ENCODE peak calls at places on chromosomes 13 and 19, in six cellular contexts. A, I, B, M, H and Y are unnamed samples.

GRCh38 chr13:43289458-43290255 is 266.3 kb downstream of the DNAJC15 start:
- DNase-seq in A (no peak), I (no peak), B (no peak), M (no peak), H (no peak), Y (no peak)

GRCh38 chr13:27270594-27271520 is at the start of gene RASL11A:
- DNase-seq in A (peak), I (peak), B (peak), M (peak), H (peak), Y (peak)

GRCh38 chr19:16587031-16588023 is 15.1 kb upstream of the SLC35E1 start:
- DNase-seq in A (no peak), I (no peak), B (no peak), M (no peak), H (no peak), Y (no peak)

GRCh38 chr19:8468761-8469458 is 24.1 kb downstream of the HNRNPM start:
- DNase-seq in A (no peak), I (no peak), B (no peak), M (no peak), H (no peak), Y (peak)

GRCh38 chr19:37987356-37988332 is 80.6 kb downstream of the SIPA1L3 start:
- DNase-seq in A (no peak), I (no peak), B (peak), M (no peak), H (no peak), Y (no peak)

GRCh38 chr19:40502081-40502480 is 35.3 kb downstream of the SPTBN4 start:
- DNase-seq in A (no peak), I (no peak), B (no peak), M (no peak), H (no peak), Y (no peak)

GRCh38 chr13:44132710-44133109 is 240.9 kb upstream of the SERP2 start:
- DNase-seq in A (no peak), I (peak), B (no peak), M (no peak), H (peak), Y (no peak)

GRCh38 chr13:98998831-98999634 is 21.2 kb upstream of the DOCK9 start:
- DNase-seq in A (no peak), I (no peak), B (no peak), M (no peak), H (no peak), Y (no peak)

GRCh38 chr13:28527629-28528028 is 32.7 kb upstream of the FLT1 start:
- DNase-seq in A (no peak), I (no peak), B (no peak), M (no peak), H (no peak), Y (no peak)

GRCh38 chr13:36038785-36039415 is 92.3 kb downstream of the DCLK1 start:
- DNase-seq in A (no peak), I (no peak), B (no peak), M (peak), H (no peak), Y (no peak)

GRCh38 chr19:16871870-16872269 is 16.9 kb upstream of the F2RL3 start:
- DNase-seq in A (no peak), I (no peak), B (no peak), M (no peak), H (no peak), Y (no peak)

GRCh38 chr13:40969169-40969901 is 49.8 kb downstream of the ELF1 start:
- DNase-seq in A (no peak), I (no peak), B (no peak), M (no peak), H (no peak), Y (no peak)

GRCh38 chr13:49495783-49496762 is at the start of gene PHF11:
- DNase-seq in A (peak), I (peak), B (peak), M (peak), H (peak), Y (no peak)

GRCh38 chr13:22489771-22490170 is 691.0 kb upstream of the SGCG start:
- DNase-seq in A (no peak), I (no peak), B (no peak), M (no peak), H (no peak), Y (no peak)

GRCh38 chr19:36049080-36049698 is 4.9 kb downstream of the THAP8 start:
- DNase-seq in A (no peak), I (no peak), B (no peak), M (no peak), H (no peak), Y (no peak)

GRCh38 chr19:12774588-12775555 is at the start of gene HOOK2:
- DNase-seq in A (no peak), I (no peak), B (peak), M (no peak), H (peak), Y (no peak)

GRCh38 chr19:13865578-13866462 is 11.1 kb upstream of the NANOS3 start:
- DNase-seq in A (peak), I (no peak), B (no peak), M (no peak), H (peak), Y (no peak)

GRCh38 chr13:32026619-32027018 is 5.0 kb upstream of the FRY start:
- DNase-seq in A (no peak), I (no peak), B (no peak), M (no peak), H (no peak), Y (no peak)

GRCh38 chr13:27783111-27783510 is 9.2 kb upstream of the GSX1 start:
- DNase-seq in A (no peak), I (no peak), B (peak), M (no peak), H (peak), Y (no peak)

GRCh38 chr19:18999896-19000620 is 33.3 kb downstream of the SUGP2 start:
- DNase-seq in A (no peak), I (no peak), B (no peak), M (no peak), H (no peak), Y (no peak)
- TF ChIP-seq CTCF in A (no peak), I (no peak), B (no peak), M (peak), H (no peak), Y (peak)

DNA sequence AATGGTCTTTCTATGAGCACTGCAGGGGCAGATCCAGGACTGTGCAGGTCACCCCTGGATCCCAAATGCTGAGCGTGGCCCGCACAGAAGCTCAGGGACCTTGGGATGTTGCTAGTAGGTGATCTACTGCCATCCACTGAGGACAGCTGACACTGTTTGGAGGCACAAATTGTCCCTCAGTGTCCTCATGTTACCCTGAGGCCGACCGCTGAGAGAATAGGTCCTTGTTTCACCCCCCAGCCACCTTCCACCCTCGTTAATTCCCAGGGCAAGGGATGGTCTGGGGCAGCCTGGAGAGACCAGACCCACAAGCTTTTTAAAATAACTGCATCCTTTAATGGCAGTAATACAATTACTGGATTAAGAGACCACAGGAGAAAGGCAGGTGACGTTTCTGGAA is 15.4 kb upstream of the TMEM160 start:
- DNase-seq in A (no peak), I (no peak), B (no peak), M (no peak), H (no peak), Y (no peak)
- H3K4me3 ChIP-seq in A (no peak), I (no peak), B (no peak), M (no peak), H (no peak), Y (no peak)

GRCh38 chr13:54536112-54536511 is 1507.5 kb downstream of the OLFM4 start:
- DNase-seq in A (no peak), I (no peak), B (peak), M (peak), H (no peak), Y (no peak)
- TF ChIP-seq CTCF in A (no peak), I (peak), B (no peak), M (peak), H (peak), Y (peak)

GRCh38 chr13:39688278-39688677 is 32.8 kb downstream of the COG6 start:
- DNase-seq in A (no peak), I (no peak), B (no peak), M (no peak), H (no peak), Y (no peak)
- H3K4me3 ChIP-seq in A (no peak), I (no peak), B (no peak), M (no peak), H (no peak), Y (no peak)

GRCh38 chr13:68506888-68507551 is 1276.9 kb upstream of the PCDH9 start:
- DNase-seq in A (no peak), I (no peak), B (no peak), M (no peak), H (peak), Y (no peak)

DNA sequence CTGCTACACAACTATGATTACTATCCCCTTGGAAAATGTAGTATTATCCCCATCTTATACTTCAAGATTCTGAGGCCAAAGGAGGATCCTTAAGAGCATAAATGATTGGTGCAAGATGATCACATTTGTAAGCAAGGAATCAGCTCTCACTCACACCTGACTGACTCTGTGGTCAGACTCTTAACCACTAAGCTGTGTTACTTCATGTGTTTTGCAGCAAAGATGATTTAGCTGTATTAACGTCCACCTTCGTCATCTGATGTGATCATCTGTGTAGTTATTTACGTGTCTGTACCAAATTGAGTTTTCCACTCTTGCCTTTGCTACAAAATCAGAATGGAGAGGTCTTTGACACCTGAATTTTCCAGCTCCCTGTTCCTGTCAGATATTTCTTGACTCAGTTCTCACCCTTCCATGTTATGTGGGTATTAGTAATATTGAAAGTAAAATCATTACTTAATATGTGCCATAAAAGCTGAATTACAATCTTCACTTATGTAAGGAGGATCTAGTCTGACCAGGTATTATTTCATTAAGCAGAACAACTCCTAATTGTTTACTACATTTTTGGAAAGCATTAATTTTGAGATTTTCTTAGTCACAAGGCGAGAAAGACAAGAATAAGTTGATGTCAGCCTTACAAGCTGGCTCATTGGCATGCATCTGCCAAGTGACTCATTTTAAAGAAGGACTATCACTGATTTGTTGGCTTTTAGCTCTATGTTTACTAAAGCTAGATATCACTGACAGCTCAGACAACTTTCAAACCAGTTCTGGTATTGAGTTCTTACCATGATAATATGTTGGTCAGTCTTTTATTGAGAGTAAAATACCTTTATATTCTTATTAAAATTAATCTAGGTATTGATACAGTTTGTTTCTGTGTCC is 1279.8 kb upstream of the PCDH9 start:
- DNase-seq in A (no peak), I (no peak), B (no peak), M (no peak), H (no peak), Y (no peak)
- TF ChIP-seq CTCF in A (no peak), I (no peak), B (no peak), M (no peak), H (no peak), Y (no peak)